ENCODE peak calls at places on chromosomes 2 and 18, in four cellular contexts. N, S, U and L are unnamed samples.
A peak's percentile ranks its signal among the peaks of the same experiment; 100 is the strongest.

GRCh38 chr2:121360566-121361300 is 75.7 kb upstream of the TFCP2L1 start:
- DNase-seq in N (no peak), S (no peak), U (no peak), L (no peak)

GRCh38 chr2:231037731-231038482 is 584 bp downstream of the C2orf72 start:
- DNase-seq in N (no peak), S (no peak), U (peak; percentile 58), L (peak; percentile 34)

GRCh38 chr2:173823540-173823939 is 141.6 kb downstream of the SP3 start:
- DNase-seq in N (no peak), S (no peak), U (no peak), L (no peak)

GRCh38 chr2:172372436-172372835 is 55.0 kb upstream of the ITGA6 start:
- DNase-seq in N (no peak), S (no peak), U (no peak), L (no peak)

GRCh38 chr2:139122711-139123158 is 342.5 kb upstream of the NXPH2 start:
- DNase-seq in N (no peak), S (no peak), U (no peak), L (no peak)

GRCh38 chr2:66070717-66071602 is 364.0 kb upstream of the MEIS1 start:
- DNase-seq in N (no peak), S (no peak), U (no peak), L (no peak)

GRCh38 chr2:32706815-32707214 is 79.0 kb downstream of the TTC27 start:
- DNase-seq in N (no peak), S (no peak), U (no peak), L (no peak)

GRCh38 chr2:18247282-18248110 is 313.0 kb downstream of the RDH14 start:
- DNase-seq in N (no peak), S (no peak), U (no peak), L (no peak)

GRCh38 chr2:162379719-162380580 is 36.0 kb downstream of the GCA start:
- DNase-seq in N (no peak), S (no peak), U (no peak), L (no peak)

GRCh38 chr2:210502997-210503621 is 26.6 kb upstream of the LANCL1 start:
- DNase-seq in N (no peak), S (peak; percentile 47), U (peak; percentile 65), L (peak; percentile 37)

GRCh38 chr18:51251625-51252024 is 54.1 kb upstream of the MEX3C start:
- DNase-seq in N (peak; percentile 69), S (no peak), U (no peak), L (no peak)

GRCh38 chr2:221312634-221313033 is 259.5 kb downstream of the EPHA4 start:
- DNase-seq in N (no peak), S (no peak), U (no peak), L (no peak)

GRCh38 chr2:137316075-137316474 is 550.7 kb downstream of the THSD7B start:
- DNase-seq in N (no peak), S (no peak), U (no peak), L (no peak)

GRCh38 chr2:17387591-17387990 is 130.6 kb downstream of the RAD51AP2 start:
- DNase-seq in N (no peak), S (no peak), U (no peak), L (no peak)

GRCh38 chr18:30406728-30407127 is 635.8 kb downstream of the DSC3 start:
- DNase-seq in N (no peak), S (no peak), U (no peak), L (no peak)

GRCh38 chr2:101831351-101831865 is 133.9 kb downstream of the MAP4K4 start:
- DNase-seq in N (no peak), S (peak; percentile 77), U (peak; percentile 70), L (peak; percentile 57)

GRCh38 chr2:205283721-205284270 is 398.5 kb upstream of the NRP2 start:
- DNase-seq in N (no peak), S (no peak), U (no peak), L (no peak)

GRCh38 chr2:101188683-101189405 is 37.7 kb upstream of the TBC1D8 start:
- DNase-seq in N (no peak), S (peak; percentile 70), U (peak; percentile 84), L (peak; percentile 44)

GRCh38 chr2:18883626-18884456 is 294.5 kb upstream of the NT5C1B start:
- DNase-seq in N (no peak), S (peak; percentile 7), U (no peak), L (no peak)

GRCh38 chr2:31054383-31054782 is 83.9 kb downstream of the GALNT14 start:
- DNase-seq in N (no peak), S (no peak), U (no peak), L (no peak)

GRCh38 chr18:66571845-66572244 is 32.0 kb downstream of the CDH19 start:
- DNase-seq in N (no peak), S (no peak), U (no peak), L (no peak)

GRCh38 chr2:18436408-18437077 is 123.9 kb downstream of the RDH14 start:
- DNase-seq in N (no peak), S (no peak), U (no peak), L (no peak)

GRCh38 chr2:199460101-199460671 is 2.4 kb upstream of the SATB2 start:
- DNase-seq in N (no peak), S (no peak), U (no peak), L (no peak)

GRCh38 chr2:3179626-3180025 is 198.0 kb downstream of the EIPR1 start:
- DNase-seq in N (no peak), S (no peak), U (no peak), L (no peak)

GRCh38 chr2:79432731-79433146 is 80.1 kb upstream of the CTNNA2 start:
- DNase-seq in N (no peak), S (peak; percentile 28), U (no peak), L (no peak)

GRCh38 chr2:31216734-31217133 is 581 bp downstream of the CAPN14 start:
- DNase-seq in N (peak; percentile 36), S (no peak), U (peak; percentile 11), L (peak; percentile 19)

GRCh38 chr18:3250237-3251107 is 2.9 kb downstream of the MYL12A start:
- DNase-seq in N (no peak), S (no peak), U (no peak), L (peak; percentile 32)

GRCh38 chr2:214293593-214293992 is 117.3 kb upstream of the VWC2L start:
- DNase-seq in N (no peak), S (no peak), U (no peak), L (no peak)

GRCh38 chr18:49628993-49629795 is 67.3 kb downstream of the LIPG start:
- DNase-seq in N (no peak), S (peak; percentile 28), U (no peak), L (no peak)

GRCh38 chr2:9814129-9814868 is 29.0 kb upstream of the TAF1B start:
- DNase-seq in N (no peak), S (no peak), U (no peak), L (no peak)

GRCh38 chr2:45964226-45964841 is 312.9 kb downstream of the PRKCE start:
- DNase-seq in N (no peak), S (peak; percentile 47), U (no peak), L (no peak)

GRCh38 chr2:30663321-30663720 is 143.9 kb downstream of the CAPN13 start:
- DNase-seq in N (no peak), S (no peak), U (no peak), L (no peak)

GRCh38 chr2:71618327-71619113 is 165.2 kb downstream of the DYSF start:
- DNase-seq in N (no peak), S (no peak), U (peak; percentile 46), L (no peak)

DNA sequence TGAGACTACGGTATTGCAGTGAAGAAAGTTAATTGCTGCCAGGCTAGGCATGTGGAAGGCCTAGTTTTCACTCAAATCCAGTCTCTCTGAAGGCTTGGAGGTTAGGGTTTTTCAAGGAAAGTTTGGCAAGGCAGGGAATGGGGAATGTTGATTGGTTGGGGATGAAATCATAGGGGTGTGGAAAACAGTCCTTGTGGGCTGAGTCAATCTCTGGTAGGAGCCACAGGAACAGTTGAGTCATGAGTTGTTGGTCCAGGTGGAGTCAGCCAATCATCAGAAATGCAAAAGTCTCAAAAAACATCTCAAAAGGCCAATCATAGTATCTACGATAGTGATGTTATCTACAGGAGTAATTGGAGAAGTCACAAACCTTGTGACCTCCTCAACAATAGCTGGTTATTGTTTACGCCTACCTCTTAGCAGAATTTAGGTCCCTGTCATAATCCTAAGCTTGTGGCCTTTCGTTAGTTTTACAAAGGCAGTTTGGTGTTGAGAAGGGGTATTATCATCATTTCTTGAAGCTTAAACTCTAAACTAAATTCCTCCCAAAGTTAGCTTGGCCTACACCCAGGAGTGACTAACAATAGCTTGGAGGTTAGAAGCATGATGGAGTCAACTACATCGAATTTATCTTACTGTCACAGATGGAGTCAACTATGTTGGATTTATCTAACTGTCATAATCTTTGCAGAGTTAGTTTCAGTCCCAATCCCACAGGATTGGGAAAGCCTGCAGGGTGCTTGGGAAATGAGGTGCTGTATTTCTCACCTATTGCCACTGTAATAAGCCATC is 33.7 kb upstream of the APCDD1 start:
- DNase-seq in N (no peak), S (no peak), U (no peak), L (no peak)
- TF ChIP-seq BRCA1 in N (no peak), S (no peak), U (no peak), L (no peak)

GRCh38 chr2:237706257-237706656 is 78.9 kb downstream of the LRRFIP1 start:
- DNase-seq in N (no peak), S (no peak), U (no peak), L (no peak)
- TF ChIP-seq CREB1 in N (no peak), S (no peak), U (no peak), L (no peak)

GRCh38 chr2:239928457-239929350 is 96.4 kb downstream of the NDUFA10 start:
- DNase-seq in N (no peak), S (no peak), U (peak; percentile 50), L (no peak)

GRCh38 chr2:239926587-239927234 is 98.4 kb downstream of the NDUFA10 start:
- DNase-seq in N (no peak), S (no peak), U (no peak), L (no peak)

GRCh38 chr2:239930378-239930777 is 94.8 kb downstream of the NDUFA10 start:
- DNase-seq in N (no peak), S (no peak), U (no peak), L (no peak)

GRCh38 chr2:239929504-239929903 is 95.6 kb downstream of the NDUFA10 start:
- DNase-seq in N (no peak), S (no peak), U (no peak), L (no peak)

DNA sequence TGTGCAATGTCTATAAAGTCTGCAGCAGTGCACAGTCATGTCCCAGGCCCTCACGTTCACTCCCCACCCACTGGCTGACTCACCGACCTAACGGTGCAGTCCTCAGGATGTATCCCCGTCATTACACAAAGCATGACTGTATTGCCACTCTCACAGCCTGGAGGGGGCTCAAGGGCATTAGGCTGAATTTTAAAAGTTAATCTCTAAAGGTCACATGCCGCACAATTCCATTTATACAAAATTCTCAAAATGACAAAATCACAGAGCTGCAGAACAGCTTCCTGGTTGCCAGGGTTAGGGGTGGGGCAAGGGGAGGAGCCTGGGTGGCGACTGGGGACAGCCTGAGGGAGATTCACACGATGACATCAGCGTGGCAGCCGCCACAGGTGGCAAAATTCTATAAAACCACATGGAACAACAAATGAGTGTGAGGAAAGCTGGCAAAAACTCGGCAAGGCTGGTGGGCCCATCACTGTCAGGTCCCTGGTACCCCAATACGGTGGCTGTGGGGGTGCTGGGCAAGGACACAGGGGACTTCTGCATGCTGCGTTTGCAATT is 97.6 kb downstream of the NDUFA10 start:
- DNase-seq in N (no peak), S (peak; percentile 75), U (no peak), L (peak; percentile 79)
- TF ChIP-seq BRCA1 in N (no peak), S (no peak), U (no peak), L (no peak)

GRCh38 chr2:130251865-130252620 is 53.8 kb upstream of the TUBA3E start:
- DNase-seq in N (no peak), S (no peak), U (no peak), L (no peak)
- TF ChIP-seq CREB1 in N (no peak), S (no peak), U (no peak), L (no peak)